ENCODE peak calls at places on chromosomes 6 and 20, in six cellular contexts. One of them, this sample, is unnamed.

GRCh38 chr6:1250489-1251197 is 61.3 kb upstream of the FOXQ1 start:
- DNase-seq in ELR: no peak
- DNase-seq in dorsolateral prefrontal cortex: no peak
- DNase-seq in KBM-7: no peak
- DNase-seq in G401: no peak
- DNase-seq in NCI-H2029: no peak
- DNase-seq in this sample: no peak

GRCh38 chr6:3500262-3501001 is 43.6 kb upstream of the SLC22A23 start:
- DNase-seq in dorsolateral prefrontal cortex: no peak
- DNase-seq in ELR: peak
- DNase-seq in KBM-7: no peak
- DNase-seq in NCI-H2029: no peak
- DNase-seq in G401: no peak
- DNase-seq in this sample: no peak

GRCh38 chr20:32605167-32605656 is 20.1 kb upstream of the NOL4L start:
- DNase-seq in ELR: no peak
- DNase-seq in KBM-7: no peak
- DNase-seq in NCI-H2029: no peak
- DNase-seq in dorsolateral prefrontal cortex: peak
- DNase-seq in G401: peak
- DNase-seq in this sample: no peak

GRCh38 chr6:34717466-34717865 is 20.9 kb upstream of the ILRUN start:
- DNase-seq in NCI-H2029: no peak
- DNase-seq in G401: no peak
- DNase-seq in KBM-7: no peak
- DNase-seq in dorsolateral prefrontal cortex: no peak
- DNase-seq in ELR: peak
- DNase-seq in this sample: no peak

GRCh38 chr20:48708630-48709029 is 119.2 kb downstream of the PREX1 start:
- DNase-seq in ELR: no peak
- DNase-seq in NCI-H2029: no peak
- DNase-seq in KBM-7: no peak
- DNase-seq in dorsolateral prefrontal cortex: no peak
- DNase-seq in G401: no peak
- DNase-seq in this sample: no peak

GRCh38 chr6:16302721-16303552 is 64.5 kb downstream of the GMPR start:
- DNase-seq in KBM-7: no peak
- DNase-seq in NCI-H2029: peak
- DNase-seq in dorsolateral prefrontal cortex: no peak
- DNase-seq in G401: no peak
- DNase-seq in ELR: no peak
- DNase-seq in this sample: no peak

GRCh38 chr6:149443411-149444181 is 41.2 kb downstream of the ZC3H12D start:
- DNase-seq in G401: no peak
- DNase-seq in ELR: peak
- DNase-seq in NCI-H2029: no peak
- DNase-seq in dorsolateral prefrontal cortex: peak
- DNase-seq in KBM-7: no peak
- DNase-seq in this sample: no peak

GRCh38 chr6:31701666-31702420 is 1.3 kb downstream of the ABHD16A start:
- DNase-seq in G401: peak
- DNase-seq in dorsolateral prefrontal cortex: no peak
- DNase-seq in NCI-H2029: peak
- DNase-seq in ELR: peak
- DNase-seq in KBM-7: no peak
- DNase-seq in this sample: no peak

GRCh38 chr20:17314262-17314661 is 87.4 kb downstream of the PCSK2 start:
- DNase-seq in dorsolateral prefrontal cortex: no peak
- DNase-seq in ELR: no peak
- DNase-seq in NCI-H2029: no peak
- DNase-seq in KBM-7: no peak
- DNase-seq in G401: no peak
- DNase-seq in this sample: no peak

GRCh38 chr6:8939615-8940014 is 504.3 kb upstream of the SLC35B3 start:
- DNase-seq in dorsolateral prefrontal cortex: no peak
- DNase-seq in KBM-7: no peak
- DNase-seq in NCI-H2029: peak
- DNase-seq in ELR: peak
- DNase-seq in G401: no peak
- DNase-seq in this sample: no peak

GRCh38 chr6:624979-625378 is 31.9 kb downstream of the HUS1B start:
- DNase-seq in ELR: peak
- DNase-seq in dorsolateral prefrontal cortex: no peak
- DNase-seq in G401: peak
- DNase-seq in NCI-H2029: no peak
- DNase-seq in KBM-7: peak
- DNase-seq in this sample: no peak

GRCh38 chr20:31593221-31594001 is 11.7 kb upstream of the ID1 start:
- DNase-seq in NCI-H2029: no peak
- DNase-seq in dorsolateral prefrontal cortex: no peak
- DNase-seq in KBM-7: no peak
- DNase-seq in G401: no peak
- DNase-seq in ELR: peak
- DNase-seq in this sample: no peak

GRCh38 chr20:63690898-63691710 is 5.3 kb upstream of the TNFRSF6B start:
- DNase-seq in KBM-7: no peak
- DNase-seq in G401: no peak
- DNase-seq in dorsolateral prefrontal cortex: no peak
- DNase-seq in ELR: no peak
- DNase-seq in NCI-H2029: no peak
- DNase-seq in this sample: no peak

GRCh38 chr6:10418862-10419748 is 4.2 kb upstream of the TFAP2A start:
- DNase-seq in G401: no peak
- DNase-seq in ELR: no peak
- DNase-seq in NCI-H2029: peak
- DNase-seq in dorsolateral prefrontal cortex: no peak
- DNase-seq in KBM-7: peak
- DNase-seq in this sample: no peak

GRCh38 chr6:132741281-132741680 is 16.4 kb downstream of the VNN2 start:
- DNase-seq in dorsolateral prefrontal cortex: no peak
- DNase-seq in KBM-7: no peak
- DNase-seq in ELR: no peak
- DNase-seq in G401: no peak
- DNase-seq in NCI-H2029: no peak
- DNase-seq in this sample: no peak

GRCh38 chr6:81966968-81967367 is 214.5 kb upstream of the TENT5A start:
- DNase-seq in ELR: no peak
- DNase-seq in KBM-7: no peak
- DNase-seq in NCI-H2029: no peak
- DNase-seq in G401: no peak
- DNase-seq in dorsolateral prefrontal cortex: no peak
- DNase-seq in this sample: no peak

GRCh38 chr6:55632953-55633352 is 54.0 kb upstream of the HMGCLL1 start:
- DNase-seq in dorsolateral prefrontal cortex: no peak
- DNase-seq in KBM-7: no peak
- DNase-seq in NCI-H2029: no peak
- DNase-seq in ELR: peak
- DNase-seq in G401: no peak
- DNase-seq in this sample: no peak

GRCh38 chr6:107719160-107719559 is 105.0 kb downstream of the SCML4 start:
- DNase-seq in KBM-7: no peak
- DNase-seq in ELR: no peak
- DNase-seq in G401: no peak
- DNase-seq in NCI-H2029: no peak
- DNase-seq in dorsolateral prefrontal cortex: no peak
- DNase-seq in this sample: no peak

This sample was measured in activated T-cell treated with anti-CD3 and anti-CD28 coated beads for 1 hour.